ENCODE peak calls at places on chromosomes 3 and 15, in five cellular contexts. T is HCT116, O is K562, S is GM12878, P is H1. Z is an unnamed sample.

GRCh38 chr3:13277860-13278531 is 142.1 kb downstream of the NUP210 start:
- DNase-seq in T (no peak), O (peak; percentile 58), S (no peak), P (no peak), Z (no peak)

GRCh38 chr3:78279066-78279465 is 1239.2 kb downstream of the ROBO2 start:
- DNase-seq in T (no peak), O (no peak), S (no peak), P (no peak), Z (no peak)

GRCh38 chr3:101379695-101380376 is 59.5 kb upstream of the IMPG2 start:
- DNase-seq in T (no peak), O (no peak), S (peak; percentile 76), P (no peak), Z (no peak)

GRCh38 chr3:37295925-37296324 is 121.5 kb upstream of the LRRFIP2 start:
- DNase-seq in T (no peak), O (no peak), S (no peak), P (no peak), Z (no peak)

GRCh38 chr15:24292837-24293236 is 382.7 kb upstream of the NPAP1 start:
- DNase-seq in T (no peak), O (no peak), S (no peak), P (no peak), Z (no peak)

GRCh38 chr3:50274371-50275104 is 4.3 kb upstream of the LSMEM2 start:
- DNase-seq in T (no peak), O (peak; percentile 65), S (no peak), P (no peak), Z (peak; percentile 88)

GRCh38 chr15:71261418-71261817 is 146.1 kb downstream of the THSD4 start:
- DNase-seq in T (no peak), O (no peak), S (no peak), P (no peak), Z (no peak)

GRCh38 chr3:60025071-60026055 is 975.5 kb upstream of the CFAP20DC start:
- DNase-seq in T (no peak), O (no peak), S (no peak), P (no peak), Z (no peak)

GRCh38 chr15:101054991-101055390 is 135.8 kb downstream of the LRRK1 start:
- DNase-seq in T (no peak), O (no peak), S (no peak), P (no peak), Z (no peak)

GRCh38 chr3:52606373-52607085 is 70.1 kb downstream of the UQCC5 start:
- DNase-seq in T (peak; percentile 89), O (no peak), S (no peak), P (no peak), Z (no peak)

GRCh38 chr3:164486150-164486549 is 592.1 kb downstream of the SI start:
- DNase-seq in T (no peak), O (no peak), S (no peak), P (no peak), Z (no peak)

GRCh38 chr15:31446546-31446945 is 119.9 kb downstream of the KLF13 start:
- DNase-seq in T (no peak), O (no peak), S (no peak), P (no peak), Z (no peak)

GRCh38 chr3:161372321-161373260 is 1.3 kb upstream of the SPTSSB start:
- DNase-seq in T (peak; percentile 18), O (no peak), S (no peak), P (no peak), Z (peak; percentile 43)

GRCh38 chr3:14491396-14492190 is 48.5 kb downstream of the GRIP2 start:
- DNase-seq in T (no peak), O (no peak), S (no peak), P (no peak), Z (no peak)

GRCh38 chr3:197183582-197183981 is 114.8 kb downstream of the DLG1 start:
- DNase-seq in T (no peak), O (no peak), S (no peak), P (no peak), Z (no peak)

GRCh38 chr15:85793641-85794597 is 806 bp downstream of the KLHL25 start:
- DNase-seq in T (no peak), O (peak; percentile 25), S (no peak), P (no peak), Z (peak; percentile 35)

GRCh38 chr15:50997371-50998051 is 89.0 kb downstream of the AP4E1 start:
- DNase-seq in T (no peak), O (no peak), S (no peak), P (no peak), Z (no peak)

GRCh38 chr3:8492744-8493511 is 8.7 kb upstream of the LMCD1 start:
- DNase-seq in T (no peak), O (no peak), S (no peak), P (no peak), Z (no peak)

GRCh38 chr3:153513236-153513635 is 351.2 kb downstream of the RAP2B start:
- DNase-seq in T (peak; percentile 7), O (no peak), S (no peak), P (peak; percentile 5), Z (peak; percentile 12)
- TF ChIP-seq ATF3 in T (no peak), O (no peak), S (no peak), P (no peak), Z (no peak)

GRCh38 chr15:89912145-89912673 is 543 bp downstream of the ARPIN start:
- DNase-seq in T (no peak), O (no peak), S (no peak), P (no peak), Z (peak; percentile 42)
- TF ChIP-seq ATF3 in T (no peak), O (no peak), S (no peak), P (no peak), Z (no peak)

GRCh38 chr3:121724130-121724529 is 25.4 kb downstream of the GOLGB1 start:
- DNase-seq in T (no peak), O (no peak), S (peak; percentile 57), P (no peak), Z (no peak)
- TF ChIP-seq ATF3 in T (no peak), O (no peak), S (no peak), P (no peak), Z (no peak)

GRCh38 chr3:72258786-72259185 is 473.8 kb upstream of the PROK2 start:
- DNase-seq in T (no peak), O (no peak), S (no peak), P (no peak), Z (no peak)

GRCh38 chr3:72255191-72255590 is 470.2 kb upstream of the PROK2 start:
- DNase-seq in T (no peak), O (no peak), S (no peak), P (no peak), Z (no peak)

GRCh38 chr3:72258366-72258765 is 473.4 kb upstream of the PROK2 start:
- DNase-seq in T (no peak), O (no peak), S (no peak), P (no peak), Z (no peak)

GRCh38 chr3:72254483-72254882 is 469.5 kb upstream of the PROK2 start:
- DNase-seq in T (no peak), O (no peak), S (no peak), P (no peak), Z (no peak)

GRCh38 chr3:72255736-72256559 is 471.0 kb upstream of the PROK2 start:
- DNase-seq in T (no peak), O (no peak), S (no peak), P (no peak), Z (no peak)
- TF ChIP-seq ATF3 in T (no peak), O (no peak), S (no peak), P (no peak), Z (no peak)

GRCh38 chr3:177789500-177789899 is 592.2 kb upstream of the TBL1XR1 start:
- DNase-seq in T (no peak), O (no peak), S (no peak), P (no peak), Z (no peak)

GRCh38 chr3:177787279-177788041 is 590.2 kb upstream of the TBL1XR1 start:
- DNase-seq in T (no peak), O (no peak), S (no peak), P (no peak), Z (no peak)

GRCh38 chr3:177793451-177793850 is 596.2 kb upstream of the TBL1XR1 start:
- DNase-seq in T (no peak), O (no peak), S (no peak), P (no peak), Z (no peak)

GRCh38 chr3:177795866-177796265 is 598.6 kb upstream of the TBL1XR1 start:
- DNase-seq in T (no peak), O (no peak), S (no peak), P (no peak), Z (no peak)

GRCh38 chr3:177792363-177793030 is 595.2 kb upstream of the TBL1XR1 start:
- DNase-seq in T (no peak), O (no peak), S (no peak), P (no peak), Z (no peak)
- TF ChIP-seq ATF3 in T (no peak), O (no peak), S (no peak), P (no peak), Z (no peak)

GRCh38 chr3:98705694-98706093 is 57.4 kb upstream of the ST3GAL6 start:
- DNase-seq in T (no peak), O (no peak), S (no peak), P (no peak), Z (no peak)
- TF ChIP-seq ATF3 in T (no peak), O (no peak), S (no peak), P (no peak), Z (no peak)

GRCh38 chr3:121834079-121834730 is 655 bp downstream of the IQCB1 start:
- DNase-seq in T (no peak), O (peak; percentile 7), S (no peak), P (no peak), Z (no peak)
- TF ChIP-seq ATF3 in T (no peak), O (no peak), S (no peak), P (no peak), Z (no peak)

GRCh38 chr15:76953913-76954312 is 22.4 kb downstream of the RCN2 start:
- DNase-seq in T (no peak), O (no peak), S (no peak), P (no peak), Z (no peak)

GRCh38 chr15:76951161-76951714 is 19.7 kb downstream of the RCN2 start:
- DNase-seq in T (no peak), O (no peak), S (no peak), P (no peak), Z (no peak)

GRCh38 chr15:76954744-76955143 is 23.2 kb downstream of the RCN2 start:
- DNase-seq in T (no peak), O (no peak), S (no peak), P (no peak), Z (no peak)
- TF ChIP-seq ATF3 in T (no peak), O (no peak), S (no peak), P (no peak), Z (no peak)

DNA sequence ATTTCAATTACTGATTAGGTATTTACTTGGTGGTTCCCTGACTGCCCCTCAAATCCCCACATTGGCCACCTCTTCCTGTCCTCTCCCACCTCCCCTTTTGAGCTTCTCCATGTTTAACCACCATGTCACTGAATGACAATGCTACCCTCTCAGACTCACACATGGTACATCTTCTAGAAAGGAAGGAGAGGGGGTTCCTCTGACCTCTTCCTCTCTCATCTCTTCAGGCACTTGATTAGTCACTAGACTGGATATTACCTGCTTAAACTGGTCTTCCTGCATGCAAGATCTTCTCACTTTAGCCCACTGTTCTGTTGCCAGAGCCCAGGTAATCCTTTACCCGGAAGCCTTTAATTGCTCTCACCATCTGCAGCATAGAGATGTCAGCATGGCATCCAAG is 64.9 kb downstream of the DIPK2A start:
- DNase-seq in T (no peak), O (no peak), S (no peak), P (no peak), Z (no peak)
- TF ChIP-seq ATF3 in T (no peak), O (no peak), S (no peak), P (no peak), Z (no peak)